ENCODE peak calls at places on chromosomes 4 and X, in four cellular contexts. Z, N, V and P are unnamed samples.

GRCh38 chrX:70762285-70762684 is 146.2 kb downstream of the TEX11 start:
- DNase-seq in N (no peak), Z (no peak), V (no peak), P (no peak)

GRCh38 chr4:40482985-40483647 is 146.5 kb downstream of the RBM47 start:
- DNase-seq in V (no peak), Z (no peak), N (no peak), P (no peak)

GRCh38 chr4:145762719-145763118 is 82.8 kb downstream of the C4orf51 start:
- DNase-seq in V (no peak), N (no peak), Z (no peak), P (no peak)

GRCh38 chrX:150779367-150779766 is 86.2 kb downstream of the MTMR1 start:
- DNase-seq in V (no peak), Z (no peak), N (no peak), P (no peak)

GRCh38 chr4:82839624-82840023 is 41.0 kb upstream of the SCD5 start:
- DNase-seq in V (no peak), N (no peak), Z (no peak), P (no peak)

GRCh38 chr4:30380404-30380998 is 339.7 kb upstream of the PCDH7 start:
- DNase-seq in V (no peak), N (no peak), Z (peak), P (peak)

GRCh38 chr4:40292313-40292759 is 42.8 kb upstream of the CHRNA9 start:
- DNase-seq in Z (peak), N (no peak), V (no peak), P (no peak)

GRCh38 chr4:125728568-125728967 is 413.8 kb downstream of the FAT4 start:
- DNase-seq in V (no peak), N (no peak), Z (peak), P (no peak)

GRCh38 chr4:25862411-25863346 is at the start of gene SEL1L3:
- DNase-seq in V (peak), N (peak), Z (no peak), P (peak)

GRCh38 chr4:169724251-169724650 is 33.5 kb downstream of the HPF1 start:
- DNase-seq in N (no peak), Z (peak), V (no peak), P (no peak)

GRCh38 chr4:74794341-74794801 is at the start of gene BTC:
- DNase-seq in V (peak), Z (no peak), N (no peak), P (no peak)

GRCh38 chrX:139081965-139082364 is 370.4 kb upstream of the FGF13 start:
- DNase-seq in V (no peak), N (no peak), Z (no peak), P (no peak)

GRCh38 chr4:2365054-2365912 is 53.2 kb downstream of the ZFYVE28 start:
- DNase-seq in Z (no peak), N (no peak), V (peak), P (no peak)

GRCh38 chr4:143443728-143444127 is 69.8 kb upstream of the SMARCA5 start:
- DNase-seq in N (no peak), Z (no peak), V (no peak), P (no peak)

GRCh38 chrX:109995155-109995554 is 7.8 kb upstream of the TMEM164 start:
- DNase-seq in V (no peak), N (no peak), Z (no peak), P (no peak)

GRCh38 chrX:40483502-40483901 is 97.3 kb upstream of the ATP6AP2 start:
- DNase-seq in V (no peak), Z (no peak), N (no peak), P (no peak)